ENCODE peak calls at places on chromosome 16, in eight cellular contexts. O is PC-9, I is HCT116, S is hepatocyte, U is astrocyte, M is fibroblast of lung, J is A673, B is endothelial cell of umbilical vein. N is an unnamed sample.

GRCh38 chr16:1708768-1709180 is 2.8 kb downstream of the MAPK8IP3 start:
- DNase-seq in O (no peak), I (no peak), S (peak), U (peak), M (peak), J (no peak), B (no peak), N (no peak)

GRCh38 chr16:84593825-84594724 is 23.8 kb downstream of the COTL1 start:
- DNase-seq in O (no peak), I (no peak), S (no peak), U (no peak), M (peak), J (no peak), B (no peak), N (no peak)

GRCh38 chr16:49932943-49933342 is 77.0 kb upstream of the ZNF423 start:
- DNase-seq in O (no peak), I (no peak), S (no peak), U (peak), M (peak), J (no peak), B (no peak), N (no peak)

GRCh38 chr16:17303101-17303500 is 167.7 kb downstream of the XYLT1 start:
- DNase-seq in O (no peak), I (no peak), S (no peak), U (no peak), M (no peak), J (no peak), B (no peak), N (no peak)

GRCh38 chr16:75326333-75326732 is 74.9 kb upstream of the BCAR1 start:
- DNase-seq in O (no peak), I (no peak), S (no peak), U (no peak), M (no peak), J (no peak), B (no peak), N (no peak)

GRCh38 chr16:29744541-29745101 is 1.2 kb downstream of the C16orf54 start:
- DNase-seq in O (no peak), I (no peak), S (no peak), U (no peak), M (no peak), J (no peak), B (no peak), N (no peak)

GRCh38 chr16:49189286-49189685 is 92.4 kb downstream of the CBLN1 start:
- DNase-seq in O (no peak), I (no peak), S (no peak), U (no peak), M (no peak), J (no peak), B (no peak), N (no peak)

GRCh38 chr16:77836801-77837200 is 48.4 kb downstream of the VAT1L start:
- DNase-seq in O (no peak), I (no peak), S (no peak), U (no peak), M (no peak), J (no peak), B (no peak), N (no peak)

GRCh38 chr16:28091706-28092105 is 28.2 kb upstream of the GSG1L start:
- DNase-seq in O (no peak), I (no peak), S (no peak), U (no peak), M (no peak), J (no peak), B (no peak), N (no peak)

GRCh38 chr16:88062341-88062861 is 111.2 kb downstream of the BANP start:
- DNase-seq in O (no peak), I (no peak), S (peak), U (peak), M (peak), J (no peak), B (no peak), N (no peak)

GRCh38 chr16:70419384-70420327 is 19.2 kb downstream of the ST3GAL2 start:
- DNase-seq in O (no peak), I (no peak), S (no peak), U (no peak), M (no peak), J (no peak), B (no peak), N (no peak)

GRCh38 chr16:70418993-70419318 is 19.9 kb downstream of the ST3GAL2 start:
- DNase-seq in O (no peak), I (no peak), S (no peak), U (no peak), M (no peak), J (no peak), B (no peak), N (no peak)

GRCh38 chr16:70418274-70418992 is 20.5 kb downstream of the ST3GAL2 start:
- DNase-seq in O (no peak), I (no peak), S (no peak), U (no peak), M (no peak), J (no peak), B (no peak), N (no peak)

GRCh38 chr16:70416748-70417616 is 21.9 kb downstream of the ST3GAL2 start:
- DNase-seq in O (no peak), I (no peak), S (peak), U (no peak), M (no peak), J (no peak), B (no peak), N (no peak)

DNA sequence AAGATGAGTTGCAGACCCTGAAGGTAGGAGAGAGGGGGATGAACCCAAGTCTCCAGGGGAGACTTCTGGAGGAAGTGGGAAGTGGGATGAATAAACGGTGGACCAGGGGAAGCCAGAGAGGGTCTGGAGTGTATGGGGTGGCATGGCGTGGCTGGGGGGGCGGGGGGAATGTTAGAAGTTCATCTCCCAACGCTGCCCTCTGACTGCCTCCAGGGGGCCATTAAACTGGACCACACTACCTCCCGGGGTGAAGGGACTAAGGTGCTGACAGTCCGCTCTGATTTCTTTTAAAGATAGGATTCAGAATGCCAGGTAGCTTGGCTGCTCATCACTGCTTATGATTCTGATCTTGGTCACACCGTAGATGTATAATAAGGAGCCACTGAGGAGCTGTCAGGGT is 21.2 kb downstream of the ST3GAL2 start:
- DNase-seq in O (no peak), I (no peak), S (no peak), U (no peak), M (no peak), J (no peak), B (no peak), N (no peak)
- H3K27ac ChIP-seq in O (no peak), I (no peak), S (peak), U (no peak), M (no peak), J (no peak), B (no peak), N (no peak)

GRCh38 chr16:85901110-85901509 is 2.1 kb downstream of the IRF8 start:
- DNase-seq in O (no peak), I (no peak), S (no peak), U (no peak), M (no peak), J (no peak), B (no peak), N (no peak)

GRCh38 chr16:85900031-85900792 is 1.2 kb downstream of the IRF8 start:
- DNase-seq in O (no peak), I (no peak), S (no peak), U (no peak), M (no peak), J (no peak), B (no peak), N (no peak)

GRCh38 chr16:85897384-85897783 is 1.6 kb upstream of the IRF8 start:
- DNase-seq in O (no peak), I (no peak), S (no peak), U (no peak), M (no peak), J (no peak), B (no peak), N (no peak)

GRCh38 chr16:85899444-85899843 is 482 bp downstream of the IRF8 start:
- DNase-seq in O (no peak), I (no peak), S (no peak), U (no peak), M (no peak), J (no peak), B (no peak), N (no peak)

DNA sequence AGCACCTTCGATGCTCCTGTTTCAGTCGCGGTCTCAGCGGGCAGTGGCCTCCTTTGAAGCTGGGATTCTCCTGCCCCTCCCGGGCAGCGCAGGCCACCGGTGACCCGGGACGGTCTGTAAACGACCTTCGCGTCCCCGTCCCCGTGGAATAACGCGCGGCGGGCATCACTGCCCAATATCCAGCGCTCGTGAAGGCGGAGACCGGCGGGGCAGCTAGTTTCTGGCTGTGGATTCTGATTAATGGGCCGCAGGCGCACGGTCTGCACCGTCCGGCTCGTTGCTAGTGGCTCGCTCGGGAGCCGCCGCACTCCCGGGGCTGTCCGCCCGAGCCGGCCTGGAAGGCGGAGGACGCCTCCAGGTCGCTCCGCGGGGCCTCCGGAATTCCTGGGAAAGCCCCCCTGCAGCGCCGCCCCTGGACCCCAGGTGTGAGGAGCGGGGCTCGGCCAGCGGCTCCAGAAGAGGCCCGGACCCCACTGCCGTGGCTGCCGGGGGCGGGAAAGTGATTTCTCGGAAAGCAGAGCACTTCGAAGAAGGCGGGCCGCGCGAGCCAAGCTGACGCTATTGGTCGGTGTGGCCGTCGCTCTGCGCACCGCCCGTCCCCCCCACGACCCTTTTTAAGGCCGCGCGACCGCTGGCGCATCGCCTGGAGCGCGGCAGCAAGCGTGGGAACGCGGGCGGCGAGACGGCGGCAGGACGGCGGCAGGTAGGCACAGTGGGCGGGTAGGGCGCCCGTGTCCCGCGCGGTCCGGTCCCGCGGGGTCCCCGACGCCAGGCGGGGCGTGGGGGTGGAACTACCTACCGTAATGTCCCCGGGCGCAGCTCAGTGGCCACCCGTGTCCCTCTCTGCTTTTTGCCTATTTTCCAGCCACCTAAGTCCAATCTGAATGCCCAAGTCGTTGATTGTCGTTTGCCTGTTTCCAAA is at the start of gene IRF8:
- DNase-seq in O (no peak), I (no peak), S (peak), U (peak), M (peak), J (peak), B (peak), N (no peak)
- TF ChIP-seq EZH2 in O (no peak), I (no peak), S (no peak), U (peak), M (peak), J (peak), B (peak), N (no peak)

GRCh38 chr16:10511829-10512228 is 68.6 kb downstream of the EMP2 start:
- DNase-seq in O (no peak), I (no peak), S (no peak), U (no peak), M (no peak), J (no peak), B (no peak), N (no peak)

GRCh38 chr16:10504404-10504885 is 76.0 kb downstream of the EMP2 start:
- DNase-seq in O (no peak), I (no peak), S (no peak), U (no peak), M (no peak), J (no peak), B (no peak), N (no peak)

GRCh38 chr16:10510279-10510678 is 70.1 kb downstream of the EMP2 start:
- DNase-seq in O (no peak), I (no peak), S (no peak), U (no peak), M (no peak), J (no peak), B (no peak), N (no peak)

GRCh38 chr16:10514369-10515055 is 65.9 kb downstream of the EMP2 start:
- DNase-seq in O (peak), I (peak), S (peak), U (peak), M (peak), J (peak), B (peak), N (no peak)

DNA sequence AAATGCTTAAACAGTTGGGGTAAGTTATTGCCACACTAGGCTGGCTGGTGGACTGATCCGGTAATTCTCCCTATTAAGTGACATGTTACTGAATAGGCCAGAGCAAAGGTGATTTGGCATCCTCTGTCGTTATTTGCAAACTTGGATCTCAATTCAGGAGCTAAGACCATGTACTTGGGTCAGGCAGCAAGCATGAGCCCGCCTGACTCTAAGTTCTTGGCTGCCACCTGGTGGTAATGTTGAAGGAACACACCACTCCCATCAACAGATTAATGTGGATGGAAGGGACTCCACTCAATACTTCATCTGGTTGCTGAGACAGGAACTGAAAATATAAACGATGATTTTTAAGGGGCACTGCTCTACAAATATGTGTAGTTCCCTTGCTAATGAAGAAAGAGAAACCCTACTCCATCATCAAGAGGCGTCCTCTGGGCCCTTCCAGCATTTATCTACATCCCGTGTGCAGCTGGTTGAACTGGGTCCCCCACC is 70.8 kb downstream of the EMP2 start:
- DNase-seq in O (peak), I (peak), S (peak), U (peak), M (peak), J (peak), B (peak), N (peak)
- H3K27ac ChIP-seq in O (no peak), I (no peak), S (no peak), U (no peak), M (no peak), J (no peak), B (no peak), N (no peak)

GRCh38 chr16:67393790-67394270 is 532 bp upstream of the TPPP3 start:
- DNase-seq in O (no peak), I (no peak), S (no peak), U (no peak), M (no peak), J (no peak), B (no peak), N (no peak)
- TF ChIP-seq EZH2 in O (no peak), I (no peak), S (peak), U (no peak), M (no peak), J (no peak), B (peak), N (no peak)

DNA sequence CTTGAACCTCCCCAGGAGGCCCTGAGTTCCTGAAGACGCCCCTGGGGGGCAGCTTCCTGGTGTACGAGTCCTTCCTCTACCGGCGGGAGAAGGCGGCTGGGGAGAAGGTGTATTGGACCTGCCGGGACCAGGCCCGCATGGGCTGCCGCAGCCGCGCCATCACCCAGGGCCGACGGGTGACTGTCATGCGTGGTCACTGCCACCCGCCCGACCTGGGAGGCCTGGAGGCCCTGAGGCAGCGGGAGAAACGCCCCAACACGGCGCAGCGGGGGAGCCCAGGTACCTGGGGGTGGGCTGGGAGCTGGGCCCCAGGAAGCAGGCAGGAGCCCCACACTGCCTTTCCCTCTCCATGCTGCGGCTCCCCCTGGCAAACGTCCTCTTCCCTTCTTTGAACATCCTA is 22.0 kb downstream of the FLYWCH1 start:
- DNase-seq in O (no peak), I (no peak), S (no peak), U (no peak), M (no peak), J (no peak), B (no peak), N (no peak)
- H3K27ac ChIP-seq in O (no peak), I (no peak), S (no peak), U (no peak), M (no peak), J (no peak), B (no peak), N (no peak)

GRCh38 chr16:81731636-81732035 is 47.5 kb upstream of the PLCG2 start:
- DNase-seq in O (no peak), I (no peak), S (no peak), U (no peak), M (no peak), J (no peak), B (no peak), N (no peak)

GRCh38 chr16:81734632-81735434 is 44.3 kb upstream of the PLCG2 start:
- DNase-seq in O (no peak), I (no peak), S (no peak), U (no peak), M (no peak), J (no peak), B (no peak), N (no peak)

GRCh38 chr16:81730090-81731051 is 48.7 kb upstream of the PLCG2 start:
- DNase-seq in O (peak), I (peak), S (peak), U (peak), M (peak), J (peak), B (peak), N (peak)

GRCh38 chr16:81732699-81733098 is 46.4 kb upstream of the PLCG2 start:
- DNase-seq in O (no peak), I (no peak), S (no peak), U (no peak), M (no peak), J (no peak), B (no peak), N (no peak)

GRCh38 chr16:81733295-81733694 is 45.8 kb upstream of the PLCG2 start:
- DNase-seq in O (no peak), I (no peak), S (no peak), U (no peak), M (no peak), J (no peak), B (no peak), N (no peak)
- TF ChIP-seq EZH2 in O (no peak), I (no peak), S (no peak), U (no peak), M (no peak), J (no peak), B (no peak), N (no peak)

GRCh38 chr16:14309001-14309886 is 238.1 kb downstream of the MRTFB start:
- DNase-seq in O (peak), I (no peak), S (peak), U (no peak), M (peak), J (no peak), B (no peak), N (no peak)

GRCh38 chr16:14307059-14307531 is 236.0 kb downstream of the MRTFB start:
- DNase-seq in O (no peak), I (no peak), S (no peak), U (no peak), M (no peak), J (no peak), B (no peak), N (no peak)

GRCh38 chr16:14307623-14308356 is 236.7 kb downstream of the MRTFB start:
- DNase-seq in O (peak), I (no peak), S (no peak), U (no peak), M (no peak), J (no peak), B (no peak), N (no peak)

GRCh38 chr16:14309906-14310305 is 238.8 kb downstream of the MRTFB start:
- DNase-seq in O (peak), I (no peak), S (no peak), U (peak), M (peak), J (no peak), B (no peak), N (no peak)

DNA sequence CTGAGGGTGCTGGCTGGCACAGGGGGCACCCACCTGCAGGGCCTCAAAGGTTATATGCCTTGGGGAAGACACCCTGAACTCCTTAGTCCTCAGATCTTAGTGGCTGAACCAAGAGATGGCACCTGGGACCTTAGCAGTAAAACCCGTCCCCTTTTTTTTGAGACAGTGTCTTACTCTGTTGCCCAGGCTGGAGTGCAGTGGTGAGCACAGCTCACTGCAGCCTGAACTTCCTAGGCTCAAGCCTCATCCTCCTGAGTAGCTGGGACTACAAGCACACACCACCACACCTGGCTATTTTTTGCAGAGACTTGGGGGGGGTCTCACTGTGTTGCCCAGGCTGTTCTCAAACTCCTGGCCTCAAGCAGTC is 237.2 kb downstream of the MRTFB start:
- DNase-seq in O (no peak), I (no peak), S (no peak), U (no peak), M (no peak), J (no peak), B (no peak), N (no peak)
- H3K27ac ChIP-seq in O (peak), I (peak), S (no peak), U (no peak), M (peak), J (no peak), B (no peak), N (peak)

GRCh38 chr16:55471448-55472097 is 7.4 kb upstream of the MMP2 start:
- DNase-seq in O (peak), I (peak), S (peak), U (peak), M (peak), J (peak), B (peak), N (no peak)
- TF ChIP-seq EZH2 in O (no peak), I (no peak), S (no peak), U (no peak), M (no peak), J (no peak), B (no peak), N (no peak)

DNA sequence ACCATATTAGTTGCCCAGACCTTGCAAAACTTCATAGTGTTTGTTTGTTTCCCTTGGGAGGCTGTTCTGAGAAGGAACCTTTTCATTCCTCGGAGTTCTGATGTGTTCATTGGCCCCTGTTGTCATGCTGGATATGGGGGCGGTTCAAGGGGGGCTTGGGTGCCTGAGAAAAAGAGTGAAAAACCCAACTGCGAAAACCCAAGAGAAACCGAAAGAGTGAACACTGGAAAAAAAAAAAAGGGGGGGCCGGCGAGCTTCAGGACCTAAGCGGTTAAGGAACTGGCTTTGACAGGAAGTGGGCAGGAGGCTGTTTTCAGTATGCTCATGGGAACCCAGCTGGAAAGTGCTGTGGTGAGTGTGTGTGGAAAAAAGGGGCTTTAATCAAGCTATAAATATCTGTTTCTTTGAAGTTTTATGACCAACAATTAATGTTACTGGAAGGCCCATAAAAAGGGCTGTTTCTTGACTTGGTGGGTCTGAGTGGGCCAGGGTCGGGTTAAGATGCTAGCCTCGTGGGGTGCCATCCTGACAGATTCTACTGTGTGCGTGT is 510.7 kb downstream of the MAF start:
- DNase-seq in O (no peak), I (no peak), S (no peak), U (no peak), M (no peak), J (no peak), B (no peak), N (no peak)
- H3K27ac ChIP-seq in O (no peak), I (no peak), S (no peak), U (no peak), M (no peak), J (no peak), B (no peak), N (no peak)